ENCODE peak calls at places on chromosomes 11 and 22, in four cellular contexts. X, A, F and S are unnamed samples.

GRCh38 chr11:3855808-3856491 is 486 bp downstream of the STIM1 start:
- DNase-seq in X (peak), F (no peak), A (peak), S (peak)

GRCh38 chr11:18726040-18726439 is at the start of gene IGSF22:
- DNase-seq in F (no peak), X (peak), A (no peak), S (peak)

GRCh38 chr11:70494559-70495350 is 96.4 kb downstream of the CTTN start:
- DNase-seq in A (no peak), F (no peak), X (no peak), S (no peak)

GRCh38 chr11:2806351-2807058 is 79.1 kb downstream of the CDKN1C start:
- DNase-seq in A (no peak), X (peak), F (no peak), S (no peak)

GRCh38 chr11:2533642-2534115 is 88.9 kb downstream of the KCNQ1 start:
- DNase-seq in A (peak), F (peak), X (peak), S (peak)

GRCh38 chr11:35420371-35420770 is 1.0 kb upstream of the SLC1A2 start:
- DNase-seq in X (peak), F (peak), A (no peak), S (peak)

GRCh38 chr11:76696756-76697155 is 26.2 kb upstream of the LRRC32 start:
- DNase-seq in A (no peak), F (no peak), X (no peak), S (no peak)

GRCh38 chr22:31891366-31892079 is 52.8 kb upstream of the YWHAH start:
- DNase-seq in F (no peak), X (no peak), A (peak), S (no peak)

GRCh38 chr22:40635008-40635939 is 1.2 kb downstream of the MRTFA start:
- DNase-seq in A (no peak), X (no peak), F (no peak), S (no peak)

GRCh38 chr11:102603091-102603490 is 22.0 kb downstream of the MMP20 start:
- DNase-seq in F (no peak), X (no peak), A (peak), S (peak)

GRCh38 chr11:119282495-119282894 is 34.4 kb downstream of the MCAM start:
- DNase-seq in A (no peak), F (no peak), X (no peak), S (peak)

GRCh38 chr11:34052608-34053160 is 1.2 kb downstream of the CAPRIN1 start:
- DNase-seq in X (peak), F (peak), A (peak), S (peak)

GRCh38 chr22:30804626-30805025 is 110.0 kb downstream of the OSBP2 start:
- DNase-seq in X (no peak), A (no peak), F (no peak), S (no peak)

GRCh38 chr11:114058026-114058706 is 1.3 kb upstream of the ZBTB16 start:
- DNase-seq in A (peak), F (peak), X (peak), S (peak)

GRCh38 chr11:112024178-112024777 is 930 bp upstream of the DLAT start:
- DNase-seq in X (no peak), F (peak), A (no peak), S (peak)

GRCh38 chr11:65436412-65437032 is 13.9 kb downstream of the NEAT1 start:
- DNase-seq in X (no peak), A (peak), F (no peak), S (no peak)

GRCh38 chr11:15145151-15145550 is 30.4 kb downstream of the INSC start:
- DNase-seq in X (no peak), F (no peak), A (no peak), S (no peak)
- H3K23ac ChIP-seq in X (no peak), F (no peak), A (no peak), S (no peak)

GRCh38 chr22:36037102-36037758 is 8.6 kb upstream of the RBFOX2 start:
- DNase-seq in A (no peak), X (no peak), F (no peak), S (no peak)
- H4K8ac ChIP-seq in A (no peak), X (no peak), F (no peak), S (no peak)

DNA sequence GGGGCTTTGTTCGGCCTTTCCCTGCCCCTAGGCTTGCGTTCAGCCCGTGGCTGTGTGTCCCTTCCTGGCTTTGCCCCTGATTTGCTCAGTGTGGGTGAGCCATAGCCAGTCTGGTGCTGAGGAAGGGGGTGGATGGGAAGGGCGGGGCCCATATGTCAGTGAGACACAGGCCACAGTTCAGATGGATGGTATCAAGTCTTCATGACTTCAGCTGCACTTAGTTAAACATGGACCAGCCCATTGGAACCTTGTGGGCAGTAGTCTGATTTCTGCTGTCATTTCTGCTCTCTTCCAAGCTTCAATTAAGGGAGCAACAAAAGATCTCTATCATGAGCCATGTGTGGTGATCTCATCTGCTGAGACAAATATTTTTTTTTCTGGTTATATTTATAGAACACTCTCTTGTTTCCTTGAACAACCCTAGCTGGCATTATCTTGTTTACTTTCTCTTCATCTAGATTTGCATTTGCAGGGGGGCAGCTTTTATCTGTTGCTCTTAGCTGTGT is 21.6 kb upstream of the PEX26 start:
- DNase-seq in F (no peak), X (no peak), A (peak), S (no peak)
- H3K23ac ChIP-seq in F (peak), X (no peak), A (peak), S (no peak)

GRCh38 chr22:46068176-46068907 is 82.0 kb upstream of the PPARA start:
- DNase-seq in X (no peak), F (no peak), A (no peak), S (no peak)
- H4K8ac ChIP-seq in X (no peak), F (no peak), A (no peak), S (no peak)

GRCh38 chr11:38693306-38693705 is 2095.3 kb upstream of the RAG2 start:
- DNase-seq in X (no peak), A (no peak), F (no peak), S (no peak)
- H3K23ac ChIP-seq in X (no peak), A (no peak), F (no peak), S (no peak)